ENCODE peak calls at places on chromosomes 1 and 21, in ten cellular contexts. One of them, this sample, is unnamed. For H3K4me1, the result is how much of the 10 kb centered on the place peaks cover.

GRCh38 chr1:61081637-61082335 is 575 bp upstream of the NFIA start:
- DNase-seq in keratinocyte: no peak
- DNase-seq in CD8-positive, alpha-beta T cell: no peak
- DNase-seq in A673: peak
- DNase-seq in IMR-90: peak
- DNase-seq in Peyer's patch: peak
- DNase-seq in lower lobe of right lung: peak
- DNase-seq in hepatocyte: peak
- DNase-seq in HAP-1: peak
- DNase-seq in fibroblast of lung: peak
- DNase-seq in this sample: peak

GRCh38 chr1:203116048-203116810 is 11.3 kb upstream of the ADORA1 start:
- DNase-seq in lower lobe of right lung: no peak
- DNase-seq in Peyer's patch: peak
- DNase-seq in IMR-90: no peak
- DNase-seq in CD8-positive, alpha-beta T cell: no peak
- DNase-seq in A673: no peak
- DNase-seq in keratinocyte: no peak
- DNase-seq in fibroblast of lung: no peak
- DNase-seq in hepatocyte: no peak
- DNase-seq in HAP-1: no peak
- DNase-seq in this sample: no peak

GRCh38 chr1:225114354-225114995 is 185.0 kb downstream of the DNAH14 start:
- DNase-seq in A673: no peak
- DNase-seq in fibroblast of lung: peak
- DNase-seq in CD8-positive, alpha-beta T cell: no peak
- DNase-seq in IMR-90: no peak
- DNase-seq in Peyer's patch: no peak
- DNase-seq in keratinocyte: no peak
- DNase-seq in hepatocyte: no peak
- DNase-seq in HAP-1: no peak
- DNase-seq in lower lobe of right lung: no peak
- DNase-seq in this sample: no peak

GRCh38 chr1:198096390-198096789 is 60.4 kb upstream of the NEK7 start:
- DNase-seq in keratinocyte: no peak
- DNase-seq in IMR-90: peak
- DNase-seq in hepatocyte: no peak
- DNase-seq in fibroblast of lung: no peak
- DNase-seq in CD8-positive, alpha-beta T cell: no peak
- DNase-seq in HAP-1: no peak
- DNase-seq in A673: no peak
- DNase-seq in Peyer's patch: no peak
- DNase-seq in lower lobe of right lung: no peak
- DNase-seq in this sample: no peak

GRCh38 chr1:231634302-231635013 is 7.9 kb downstream of the DISC1 start:
- DNase-seq in Peyer's patch: no peak
- DNase-seq in keratinocyte: no peak
- DNase-seq in CD8-positive, alpha-beta T cell: no peak
- DNase-seq in fibroblast of lung: no peak
- DNase-seq in lower lobe of right lung: no peak
- DNase-seq in HAP-1: no peak
- DNase-seq in A673: no peak
- DNase-seq in IMR-90: no peak
- DNase-seq in hepatocyte: no peak
- DNase-seq in this sample: no peak

GRCh38 chr1:164137273-164137947 is 421.6 kb upstream of the PBX1 start:
- DNase-seq in HAP-1: no peak
- DNase-seq in A673: no peak
- DNase-seq in CD8-positive, alpha-beta T cell: no peak
- DNase-seq in Peyer's patch: no peak
- DNase-seq in keratinocyte: no peak
- DNase-seq in hepatocyte: no peak
- DNase-seq in fibroblast of lung: no peak
- DNase-seq in IMR-90: no peak
- DNase-seq in lower lobe of right lung: no peak
- DNase-seq in this sample: no peak

GRCh38 chr1:230163719-230164118 is 96.7 kb downstream of the GALNT2 start:
- DNase-seq in Peyer's patch: peak
- DNase-seq in lower lobe of right lung: no peak
- DNase-seq in CD8-positive, alpha-beta T cell: no peak
- DNase-seq in fibroblast of lung: no peak
- DNase-seq in hepatocyte: no peak
- DNase-seq in HAP-1: no peak
- DNase-seq in keratinocyte: no peak
- DNase-seq in IMR-90: no peak
- DNase-seq in A673: no peak
- DNase-seq in this sample: no peak

GRCh38 chr1:244424649-244425334 is 26.9 kb downstream of the ADSS2 start:
- DNase-seq in hepatocyte: no peak
- DNase-seq in CD8-positive, alpha-beta T cell: no peak
- DNase-seq in fibroblast of lung: no peak
- DNase-seq in Peyer's patch: no peak
- DNase-seq in HAP-1: no peak
- DNase-seq in keratinocyte: no peak
- DNase-seq in A673: no peak
- DNase-seq in IMR-90: no peak
- DNase-seq in lower lobe of right lung: no peak
- DNase-seq in this sample: no peak

GRCh38 chr1:187203257-187203656 is 374.5 kb downstream of the PLA2G4A start:
- DNase-seq in HAP-1: no peak
- DNase-seq in hepatocyte: no peak
- DNase-seq in CD8-positive, alpha-beta T cell: no peak
- DNase-seq in Peyer's patch: no peak
- DNase-seq in lower lobe of right lung: no peak
- DNase-seq in A673: no peak
- DNase-seq in keratinocyte: no peak
- DNase-seq in IMR-90: peak
- DNase-seq in fibroblast of lung: peak
- DNase-seq in this sample: peak

GRCh38 chr1:30615076-30615795 is 108.1 kb downstream of the MATN1 start:
- DNase-seq in lower lobe of right lung: no peak
- DNase-seq in keratinocyte: no peak
- DNase-seq in hepatocyte: no peak
- DNase-seq in fibroblast of lung: no peak
- DNase-seq in IMR-90: no peak
- DNase-seq in Peyer's patch: no peak
- DNase-seq in HAP-1: peak
- DNase-seq in CD8-positive, alpha-beta T cell: no peak
- DNase-seq in A673: no peak
- DNase-seq in this sample: no peak

GRCh38 chr21:33441489-33442477 is 38.0 kb downstream of the TMEM50B start:
- DNase-seq in keratinocyte: peak
- DNase-seq in lower lobe of right lung: peak
- DNase-seq in fibroblast of lung: peak
- DNase-seq in A673: peak
- DNase-seq in hepatocyte: peak
- DNase-seq in Peyer's patch: peak
- DNase-seq in HAP-1: peak
- DNase-seq in CD8-positive, alpha-beta T cell: no peak
- DNase-seq in IMR-90: peak
- DNase-seq in this sample: peak

GRCh38 chr1:243264718-243265117 is 8.9 kb downstream of the SDCCAG8 start:
- DNase-seq in A673: peak
- DNase-seq in HAP-1: no peak
- DNase-seq in lower lobe of right lung: no peak
- DNase-seq in CD8-positive, alpha-beta T cell: no peak
- DNase-seq in fibroblast of lung: peak
- DNase-seq in keratinocyte: no peak
- DNase-seq in Peyer's patch: no peak
- DNase-seq in IMR-90: peak
- DNase-seq in hepatocyte: no peak
- DNase-seq in this sample: peak

GRCh38 chr1:110630770-110631663 is 24.9 kb upstream of the KCNA2 start:
- DNase-seq in hepatocyte: peak
- DNase-seq in fibroblast of lung: peak
- DNase-seq in A673: peak
- DNase-seq in CD8-positive, alpha-beta T cell: peak
- DNase-seq in keratinocyte: peak
- DNase-seq in Peyer's patch: peak
- DNase-seq in IMR-90: peak
- DNase-seq in HAP-1: peak
- DNase-seq in lower lobe of right lung: peak
- DNase-seq in this sample: peak

GRCh38 chr1:233975486-233975885 is 71.0 kb downstream of the SLC35F3 start:
- DNase-seq in keratinocyte: no peak
- DNase-seq in fibroblast of lung: no peak
- DNase-seq in A673: no peak
- DNase-seq in HAP-1: no peak
- DNase-seq in Peyer's patch: no peak
- DNase-seq in hepatocyte: no peak
- DNase-seq in CD8-positive, alpha-beta T cell: no peak
- DNase-seq in lower lobe of right lung: no peak
- DNase-seq in IMR-90: no peak
- DNase-seq in this sample: no peak

DNA sequence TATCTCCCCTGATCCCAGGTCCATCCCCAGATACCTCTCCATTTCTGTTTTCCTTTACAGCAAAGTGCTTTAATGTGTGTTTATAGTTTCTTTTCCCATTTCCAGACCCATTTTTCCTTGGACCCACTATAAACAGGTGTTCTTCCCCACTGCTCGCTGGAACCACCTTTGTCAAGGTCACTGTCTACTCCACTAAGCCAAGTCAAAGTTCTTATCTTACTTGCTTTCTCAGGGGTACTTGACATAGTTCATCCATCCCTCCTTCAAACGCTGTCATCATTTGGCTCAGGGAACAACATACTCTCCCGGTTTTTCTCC is 8.3 kb downstream of the SLAMF1 start:
- DNase-seq in keratinocyte: no peak
- DNase-seq in hepatocyte: no peak
- DNase-seq in A673: no peak
- DNase-seq in fibroblast of lung: no peak
- DNase-seq in IMR-90: no peak
- DNase-seq in lower lobe of right lung: no peak
- DNase-seq in Peyer's patch: no peak
- DNase-seq in HAP-1: no peak
- DNase-seq in CD8-positive, alpha-beta T cell: no peak
- DNase-seq in this sample: no peak
- H3K4me1 ChIP-seq in keratinocyte: under half
- H3K4me1 ChIP-seq in hepatocyte: under half
- H3K4me1 ChIP-seq in A673: under half
- H3K4me1 ChIP-seq in fibroblast of lung: under half
- H3K4me1 ChIP-seq in IMR-90: under half
- H3K4me1 ChIP-seq in lower lobe of right lung: under half
- H3K4me1 ChIP-seq in Peyer's patch: under half
- H3K4me1 ChIP-seq in HAP-1: under half
- H3K4me1 ChIP-seq in CD8-positive, alpha-beta T cell: half or more
- H3K4me1 ChIP-seq in this sample: under half

DNA sequence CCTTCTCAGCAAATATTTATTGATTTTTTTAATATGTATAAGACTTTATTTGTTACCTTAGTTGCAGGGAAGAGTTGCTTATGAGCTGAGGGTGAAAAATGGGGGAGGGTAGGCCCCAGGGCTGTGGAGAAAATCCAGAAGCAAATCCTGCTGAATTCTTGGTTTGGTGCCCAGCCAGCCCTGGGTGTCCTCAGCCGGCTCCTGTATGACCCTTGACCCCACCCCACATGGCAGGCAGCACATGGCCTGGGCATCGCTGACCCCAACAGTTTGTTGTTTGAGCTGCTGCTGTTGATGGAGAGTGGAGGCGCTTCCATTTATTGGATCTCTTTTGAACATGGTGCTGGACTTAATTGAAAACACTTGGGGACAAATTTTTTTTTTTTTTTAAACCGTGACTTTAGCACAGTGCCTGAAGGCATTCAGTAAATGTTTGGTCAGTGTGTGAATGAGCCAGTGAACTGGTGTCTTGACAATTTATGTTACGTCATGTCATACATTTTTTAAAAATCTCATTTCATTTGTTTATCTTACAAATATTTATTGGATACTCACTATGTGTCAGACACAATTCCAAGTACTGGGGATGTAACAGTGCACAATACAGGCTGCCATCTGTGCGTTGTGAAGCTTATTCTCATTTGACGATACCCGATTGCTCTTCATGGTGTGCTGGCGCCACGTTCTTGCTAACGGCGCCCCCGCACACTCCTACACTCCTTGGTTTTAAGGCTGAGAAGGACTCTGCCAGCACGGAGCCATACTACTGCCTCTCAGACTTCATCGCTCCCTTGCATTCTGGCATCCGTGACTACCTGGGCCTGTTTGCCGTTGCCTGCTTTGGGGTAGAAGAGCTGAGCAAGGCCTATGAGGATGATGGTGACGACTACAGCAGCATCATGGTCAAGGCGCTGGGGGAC is 98.8 kb downstream of the MTR start:
- DNase-seq in hepatocyte: no peak
- DNase-seq in Peyer's patch: no peak
- DNase-seq in lower lobe of right lung: no peak
- DNase-seq in fibroblast of lung: peak
- DNase-seq in CD8-positive, alpha-beta T cell: no peak
- DNase-seq in IMR-90: peak
- DNase-seq in A673: no peak
- DNase-seq in keratinocyte: no peak
- DNase-seq in HAP-1: no peak
- DNase-seq in this sample: peak
- H3K4me1 ChIP-seq in hepatocyte: under half
- H3K4me1 ChIP-seq in Peyer's patch: under half
- H3K4me1 ChIP-seq in lower lobe of right lung: under half
- H3K4me1 ChIP-seq in fibroblast of lung: under half
- H3K4me1 ChIP-seq in CD8-positive, alpha-beta T cell: under half
- H3K4me1 ChIP-seq in IMR-90: under half
- H3K4me1 ChIP-seq in A673: under half
- H3K4me1 ChIP-seq in keratinocyte: under half
- H3K4me1 ChIP-seq in HAP-1: under half
- H3K4me1 ChIP-seq in this sample: under half

DNA sequence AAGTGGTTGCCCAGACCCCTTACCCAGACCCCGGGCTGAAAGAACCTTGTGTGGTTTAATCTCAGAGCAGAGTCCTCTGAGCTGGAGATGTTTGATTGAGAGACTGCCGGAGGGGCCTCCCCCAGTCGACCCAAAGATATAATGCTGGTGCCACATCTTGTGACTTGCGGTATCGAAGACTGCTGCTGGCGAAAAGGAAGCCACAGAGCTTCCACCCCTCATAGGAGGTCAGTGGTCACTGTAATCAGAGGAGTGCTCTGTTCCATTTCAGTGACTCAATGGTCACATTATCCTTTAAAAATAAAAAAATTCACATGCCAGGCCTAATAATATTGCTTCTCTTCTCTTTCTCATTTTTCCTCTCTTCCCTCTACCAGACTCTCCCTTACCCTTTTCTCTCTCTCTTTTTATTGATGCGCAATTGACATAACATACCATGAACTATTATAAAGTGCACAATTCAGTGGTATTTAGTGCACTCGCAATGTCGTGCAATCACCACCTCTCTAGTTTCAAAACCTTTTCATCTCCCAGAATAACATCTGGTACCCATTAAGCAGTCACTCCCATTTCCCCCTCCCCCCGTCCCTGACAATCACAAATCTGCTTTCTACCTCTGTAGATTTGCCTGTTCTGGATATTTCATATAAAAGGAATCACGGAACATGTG is 52.6 kb upstream of the LYST start:
- DNase-seq in hepatocyte: no peak
- DNase-seq in CD8-positive, alpha-beta T cell: no peak
- DNase-seq in fibroblast of lung: peak
- DNase-seq in IMR-90: no peak
- DNase-seq in A673: peak
- DNase-seq in Peyer's patch: no peak
- DNase-seq in keratinocyte: no peak
- DNase-seq in lower lobe of right lung: no peak
- DNase-seq in HAP-1: no peak
- DNase-seq in this sample: no peak
- H3K4me1 ChIP-seq in hepatocyte: under half
- H3K4me1 ChIP-seq in CD8-positive, alpha-beta T cell: under half
- H3K4me1 ChIP-seq in fibroblast of lung: under half
- H3K4me1 ChIP-seq in IMR-90: under half
- H3K4me1 ChIP-seq in A673: under half
- H3K4me1 ChIP-seq in Peyer's patch: under half
- H3K4me1 ChIP-seq in keratinocyte: half or more
- H3K4me1 ChIP-seq in lower lobe of right lung: half or more
- H3K4me1 ChIP-seq in HAP-1: under half
- H3K4me1 ChIP-seq in this sample: half or more

GRCh38 chr1:201423655-201424610 is 2.4 kb upstream of the TNNI1 start:
- DNase-seq in lower lobe of right lung: no peak
- DNase-seq in hepatocyte: no peak
- DNase-seq in fibroblast of lung: no peak
- DNase-seq in Peyer's patch: no peak
- DNase-seq in IMR-90: no peak
- DNase-seq in A673: peak
- DNase-seq in HAP-1: no peak
- DNase-seq in keratinocyte: no peak
- DNase-seq in CD8-positive, alpha-beta T cell: no peak
- DNase-seq in this sample: no peak
- H3K4me1 ChIP-seq in lower lobe of right lung: under half
- H3K4me1 ChIP-seq in hepatocyte: under half
- H3K4me1 ChIP-seq in fibroblast of lung: under half
- H3K4me1 ChIP-seq in Peyer's patch: under half
- H3K4me1 ChIP-seq in IMR-90: under half
- H3K4me1 ChIP-seq in A673: under half
- H3K4me1 ChIP-seq in HAP-1: under half
- H3K4me1 ChIP-seq in keratinocyte: under half
- H3K4me1 ChIP-seq in CD8-positive, alpha-beta T cell: under half
- H3K4me1 ChIP-seq in this sample: under half